ENCODE peak calls at places on chromosomes 12 and 14, in nine cellular contexts. One of them, this sample, is unnamed.
A peak's percentile ranks its signal among the peaks of the same experiment; 100 is the strongest.

GRCh38 chr14:55327179-55327578 is 56.0 kb downstream of the FBXO34 start:
- DNase-seq in body of pancreas: no peak
- DNase-seq in suprapubic skin: no peak
- DNase-seq in upper lobe of left lung: no peak
- DNase-seq in Peyer's patch: no peak
- DNase-seq in adrenal gland: no peak
- DNase-seq in HepG2: no peak
- DNase-seq in ovary: no peak
- DNase-seq in gastrocnemius medialis: no peak
- DNase-seq in this sample: no peak

GRCh38 chr12:91935299-91935698 is 210.3 kb downstream of the BTG1 start:
- DNase-seq in body of pancreas: no peak
- DNase-seq in suprapubic skin: no peak
- DNase-seq in upper lobe of left lung: no peak
- DNase-seq in Peyer's patch: no peak
- DNase-seq in adrenal gland: no peak
- DNase-seq in HepG2: no peak
- DNase-seq in ovary: no peak
- DNase-seq in gastrocnemius medialis: no peak
- DNase-seq in this sample: no peak

GRCh38 chr12:4274396-4274959 is 916 bp downstream of the CCND2 start:
- DNase-seq in body of pancreas: no peak
- DNase-seq in suprapubic skin: no peak
- DNase-seq in upper lobe of left lung: no peak
- DNase-seq in Peyer's patch: peak; percentile 65
- DNase-seq in adrenal gland: no peak
- DNase-seq in HepG2: no peak
- DNase-seq in ovary: no peak
- DNase-seq in gastrocnemius medialis: no peak
- DNase-seq in this sample: peak; percentile 81

GRCh38 chr14:61475316-61475715 is 153.9 kb downstream of the PRKCH start:
- DNase-seq in body of pancreas: peak; percentile 45
- DNase-seq in suprapubic skin: no peak
- DNase-seq in upper lobe of left lung: no peak
- DNase-seq in Peyer's patch: no peak
- DNase-seq in adrenal gland: no peak
- DNase-seq in HepG2: peak; percentile 67
- DNase-seq in ovary: no peak
- DNase-seq in gastrocnemius medialis: no peak
- DNase-seq in this sample: no peak

GRCh38 chr12:19151298-19151697 is 21.8 kb downstream of the PLEKHA5 start:
- DNase-seq in body of pancreas: no peak
- DNase-seq in suprapubic skin: no peak
- DNase-seq in upper lobe of left lung: no peak
- DNase-seq in Peyer's patch: no peak
- DNase-seq in adrenal gland: no peak
- DNase-seq in HepG2: no peak
- DNase-seq in ovary: no peak
- DNase-seq in gastrocnemius medialis: no peak
- DNase-seq in this sample: no peak

GRCh38 chr12:6641131-6641530 is 5.4 kb upstream of the LPAR5 start:
- DNase-seq in body of pancreas: no peak
- DNase-seq in suprapubic skin: no peak
- DNase-seq in upper lobe of left lung: no peak
- DNase-seq in Peyer's patch: no peak
- DNase-seq in adrenal gland: no peak
- DNase-seq in HepG2: no peak
- DNase-seq in ovary: no peak
- DNase-seq in gastrocnemius medialis: no peak
- DNase-seq in this sample: no peak

GRCh38 chr12:31715283-31715825 is 13.5 kb downstream of the AMN1 start:
- DNase-seq in body of pancreas: no peak
- DNase-seq in suprapubic skin: no peak
- DNase-seq in upper lobe of left lung: no peak
- DNase-seq in Peyer's patch: no peak
- DNase-seq in adrenal gland: no peak
- DNase-seq in HepG2: peak; percentile 76
- DNase-seq in ovary: no peak
- DNase-seq in gastrocnemius medialis: no peak
- DNase-seq in this sample: no peak

GRCh38 chr12:24431872-24432271 is 482.4 kb upstream of the SOX5 start:
- DNase-seq in body of pancreas: no peak
- DNase-seq in suprapubic skin: no peak
- DNase-seq in upper lobe of left lung: no peak
- DNase-seq in Peyer's patch: no peak
- DNase-seq in adrenal gland: no peak
- DNase-seq in HepG2: no peak
- DNase-seq in ovary: no peak
- DNase-seq in gastrocnemius medialis: no peak
- DNase-seq in this sample: no peak

GRCh38 chr12:104702565-104703139 is 245.9 kb downstream of the CHST11 start:
- DNase-seq in body of pancreas: peak; percentile 53
- DNase-seq in suprapubic skin: peak; percentile 79
- DNase-seq in upper lobe of left lung: no peak
- DNase-seq in Peyer's patch: no peak
- DNase-seq in adrenal gland: peak; percentile 72
- DNase-seq in HepG2: no peak
- DNase-seq in ovary: no peak
- DNase-seq in gastrocnemius medialis: peak; percentile 36
- DNase-seq in this sample: peak; percentile 78

GRCh38 chr12:104701756-104702155 is 245.0 kb downstream of the CHST11 start:
- DNase-seq in body of pancreas: no peak
- DNase-seq in suprapubic skin: no peak
- DNase-seq in upper lobe of left lung: no peak
- DNase-seq in Peyer's patch: no peak
- DNase-seq in adrenal gland: no peak
- DNase-seq in HepG2: no peak
- DNase-seq in ovary: no peak
- DNase-seq in gastrocnemius medialis: no peak
- DNase-seq in this sample: no peak

GRCh38 chr12:104703372-104703771 is 246.6 kb downstream of the CHST11 start:
- DNase-seq in body of pancreas: no peak
- DNase-seq in suprapubic skin: no peak
- DNase-seq in upper lobe of left lung: no peak
- DNase-seq in Peyer's patch: no peak
- DNase-seq in adrenal gland: no peak
- DNase-seq in HepG2: no peak
- DNase-seq in ovary: no peak
- DNase-seq in gastrocnemius medialis: no peak
- DNase-seq in this sample: no peak

GRCh38 chr12:104701301-104701700 is 244.6 kb downstream of the CHST11 start:
- DNase-seq in body of pancreas: no peak
- DNase-seq in suprapubic skin: no peak
- DNase-seq in upper lobe of left lung: no peak
- DNase-seq in Peyer's patch: no peak
- DNase-seq in adrenal gland: no peak
- DNase-seq in HepG2: no peak
- DNase-seq in ovary: no peak
- DNase-seq in gastrocnemius medialis: no peak
- DNase-seq in this sample: no peak

GRCh38 chr12:104704224-104704623 is 247.5 kb downstream of the CHST11 start:
- DNase-seq in body of pancreas: no peak
- DNase-seq in suprapubic skin: no peak
- DNase-seq in upper lobe of left lung: no peak
- DNase-seq in Peyer's patch: no peak
- DNase-seq in adrenal gland: no peak
- DNase-seq in HepG2: no peak
- DNase-seq in ovary: no peak
- DNase-seq in gastrocnemius medialis: no peak
- DNase-seq in this sample: no peak
- H3K27ac ChIP-seq in body of pancreas: no peak overlapping the region
- H3K27ac ChIP-seq in suprapubic skin: no peak overlapping the region
- H3K27ac ChIP-seq in upper lobe of left lung: no peak overlapping the region
- H3K27ac ChIP-seq in Peyer's patch: no peak overlapping the region
- H3K27ac ChIP-seq in adrenal gland: no peak overlapping the region
- H3K27ac ChIP-seq in HepG2: no peak overlapping the region
- H3K27ac ChIP-seq in ovary: no peak overlapping the region
- H3K27ac ChIP-seq in gastrocnemius medialis: no peak overlapping the region
- H3K27ac ChIP-seq in this sample: no peak overlapping the region

GRCh38 chr14:65079788-65080187 is 22.5 kb downstream of the MAX start:
- DNase-seq in body of pancreas: no peak
- DNase-seq in suprapubic skin: no peak
- DNase-seq in upper lobe of left lung: no peak
- DNase-seq in Peyer's patch: no peak
- DNase-seq in adrenal gland: no peak
- DNase-seq in HepG2: no peak
- DNase-seq in ovary: no peak
- DNase-seq in gastrocnemius medialis: no peak
- DNase-seq in this sample: no peak

GRCh38 chr14:65075628-65076325 is 26.5 kb downstream of the MAX start:
- DNase-seq in body of pancreas: peak; percentile 43
- DNase-seq in suprapubic skin: no peak
- DNase-seq in upper lobe of left lung: no peak
- DNase-seq in Peyer's patch: no peak
- DNase-seq in adrenal gland: no peak
- DNase-seq in HepG2: no peak
- DNase-seq in ovary: no peak
- DNase-seq in gastrocnemius medialis: peak; percentile 47
- DNase-seq in this sample: no peak

GRCh38 chr14:65080954-65081747 is 21.2 kb downstream of the MAX start:
- DNase-seq in body of pancreas: no peak
- DNase-seq in suprapubic skin: no peak
- DNase-seq in upper lobe of left lung: no peak
- DNase-seq in Peyer's patch: peak; percentile 89
- DNase-seq in adrenal gland: no peak
- DNase-seq in HepG2: peak; percentile 12
- DNase-seq in ovary: no peak
- DNase-seq in gastrocnemius medialis: no peak
- DNase-seq in this sample: no peak

GRCh38 chr14:65077318-65077717 is 25.0 kb downstream of the MAX start:
- DNase-seq in body of pancreas: no peak
- DNase-seq in suprapubic skin: no peak
- DNase-seq in upper lobe of left lung: no peak
- DNase-seq in Peyer's patch: no peak
- DNase-seq in adrenal gland: no peak
- DNase-seq in HepG2: no peak
- DNase-seq in ovary: no peak
- DNase-seq in gastrocnemius medialis: no peak
- DNase-seq in this sample: no peak

DNA sequence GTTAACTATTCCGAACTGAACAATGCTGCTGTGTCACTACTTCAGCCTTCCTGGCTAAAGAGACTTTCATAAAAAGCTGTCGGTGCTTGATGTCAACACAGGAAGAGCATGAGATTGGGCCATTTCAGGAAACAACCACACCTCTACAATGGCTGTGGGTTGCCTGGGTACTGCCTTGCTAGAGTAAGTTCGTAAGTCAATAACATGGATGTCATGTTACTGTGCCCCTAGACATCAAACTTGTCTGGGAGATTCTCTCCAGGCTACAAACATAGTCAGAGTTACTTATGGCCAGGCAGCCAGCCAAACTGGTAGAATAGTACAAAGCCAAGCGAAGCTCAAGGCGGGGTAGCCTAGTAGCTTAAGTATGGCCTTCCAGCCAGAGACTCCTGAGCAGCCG is 23.1 kb downstream of the MAX start:
- DNase-seq in body of pancreas: no peak
- DNase-seq in suprapubic skin: no peak
- DNase-seq in upper lobe of left lung: no peak
- DNase-seq in Peyer's patch: no peak
- DNase-seq in adrenal gland: no peak
- DNase-seq in HepG2: no peak
- DNase-seq in ovary: no peak
- DNase-seq in gastrocnemius medialis: no peak
- DNase-seq in this sample: peak; percentile 81
- H3K4me1 ChIP-seq in body of pancreas: peaks cover 21% of the 10 kb centered on the region
- H3K4me1 ChIP-seq in suprapubic skin: peaks cover 49% of the 10 kb centered on the region
- H3K4me1 ChIP-seq in upper lobe of left lung: peaks cover 62% of the 10 kb centered on the region
- H3K4me1 ChIP-seq in Peyer's patch: peaks cover 4% of the 10 kb centered on the region
- H3K4me1 ChIP-seq in adrenal gland: peaks cover 39% of the 10 kb centered on the region
- H3K4me1 ChIP-seq in HepG2: peaks cover 20% of the 10 kb centered on the region
- H3K4me1 ChIP-seq in ovary: peaks cover 6% of the 10 kb centered on the region
- H3K4me1 ChIP-seq in gastrocnemius medialis: peaks cover 71% of the 10 kb centered on the region
- H3K4me1 ChIP-seq in this sample: peaks cover 67% of the 10 kb centered on the region

DNA sequence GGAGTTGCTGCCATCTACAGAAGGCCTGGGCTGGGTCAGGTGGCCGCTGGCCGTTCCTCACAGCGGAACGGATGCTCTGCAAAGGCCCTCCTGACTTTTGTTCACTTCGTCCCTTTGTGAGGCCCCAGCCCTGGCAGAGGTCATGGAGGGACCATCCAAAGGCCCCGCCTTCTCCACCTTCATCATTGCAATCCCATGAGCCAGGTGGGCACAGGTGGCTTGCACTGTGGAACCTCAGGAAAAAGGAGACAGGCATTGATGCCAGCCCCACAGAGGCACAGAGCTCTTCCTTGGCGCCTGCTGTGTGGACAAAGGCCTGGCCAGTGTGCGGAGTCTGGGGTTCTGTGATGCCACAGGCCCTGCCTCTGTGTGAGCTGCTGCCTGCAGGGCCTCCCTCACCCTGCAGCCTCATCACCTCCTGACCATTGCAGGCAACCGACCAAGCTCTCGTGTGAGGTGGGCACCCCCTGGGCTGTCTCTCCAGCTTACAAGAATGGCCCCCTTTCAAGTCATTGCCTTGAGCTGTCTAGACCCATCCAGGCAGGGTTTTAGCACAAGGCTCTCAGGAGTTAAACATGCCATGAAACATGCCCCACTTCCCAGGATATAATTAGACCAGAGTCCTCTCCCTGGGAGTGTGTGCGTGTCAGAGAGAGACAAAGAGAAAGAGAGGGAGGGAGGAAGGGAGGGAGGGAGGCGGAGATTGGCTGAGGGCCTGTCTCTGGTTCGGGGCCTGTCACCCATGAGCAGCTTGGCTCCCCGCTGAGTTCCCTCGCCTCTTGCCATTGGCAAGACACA is 19.3 kb downstream of the NFKBIA start:
- DNase-seq in body of pancreas: peak; percentile 77
- DNase-seq in suprapubic skin: no peak
- DNase-seq in upper lobe of left lung: no peak
- DNase-seq in Peyer's patch: peak; percentile 78
- DNase-seq in adrenal gland: peak; percentile 95
- DNase-seq in HepG2: peak; percentile 85
- DNase-seq in ovary: peak; percentile 88
- DNase-seq in gastrocnemius medialis: peak; percentile 96
- DNase-seq in this sample: peak; percentile 98
- TF ChIP-seq POLR2A in body of pancreas: no peak
- TF ChIP-seq POLR2A in suprapubic skin: no peak
- TF ChIP-seq POLR2A in upper lobe of left lung: no peak
- TF ChIP-seq POLR2A in Peyer's patch: no peak
- TF ChIP-seq POLR2A in adrenal gland: peak; percentile 77
- TF ChIP-seq POLR2A in HepG2: peak; percentile 59
- TF ChIP-seq POLR2A in ovary: no peak
- TF ChIP-seq POLR2A in gastrocnemius medialis: peak; percentile 80
- TF ChIP-seq POLR2A in this sample: no peak

DNA sequence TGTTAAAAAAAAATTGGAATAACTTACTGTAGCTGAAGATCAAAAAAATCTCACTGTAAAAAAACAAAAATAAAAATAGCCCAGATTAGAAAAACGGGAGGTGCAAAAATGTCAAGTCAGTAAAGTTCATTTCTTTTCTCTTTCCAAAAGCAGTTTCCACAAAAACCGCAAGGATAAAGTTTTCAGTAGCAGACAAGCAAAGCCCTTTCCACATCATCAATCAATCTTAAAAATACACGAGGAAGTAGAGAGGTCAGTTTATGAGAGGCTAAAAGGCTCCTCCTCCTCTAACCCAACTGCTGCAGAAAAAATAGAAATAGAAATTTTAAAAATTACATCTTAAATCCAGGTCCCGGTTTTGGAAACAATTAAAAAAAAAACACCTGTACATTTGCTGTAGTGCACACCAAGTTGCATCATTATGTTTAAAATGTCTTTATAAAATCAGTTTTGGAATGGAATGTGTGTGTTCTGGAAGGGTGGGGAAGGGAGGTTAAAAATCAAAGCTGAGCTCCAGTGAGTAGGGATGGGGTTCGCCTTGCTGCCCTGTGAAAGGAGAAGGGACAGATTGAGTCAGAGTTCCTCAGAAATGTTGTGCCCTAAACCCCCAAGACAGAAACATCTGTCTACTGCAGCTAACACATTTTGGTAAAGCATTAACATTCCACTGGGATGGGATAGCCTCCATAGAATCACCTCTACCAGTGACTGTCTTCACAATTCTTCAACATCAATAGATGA is 5.8 kb downstream of the HNRNPC start:
- DNase-seq in body of pancreas: no peak
- DNase-seq in suprapubic skin: no peak
- DNase-seq in upper lobe of left lung: no peak
- DNase-seq in Peyer's patch: no peak
- DNase-seq in adrenal gland: no peak
- DNase-seq in HepG2: no peak
- DNase-seq in ovary: no peak
- DNase-seq in gastrocnemius medialis: no peak
- DNase-seq in this sample: no peak
- H3K27ac ChIP-seq in body of pancreas: no peak overlapping the region
- H3K27ac ChIP-seq in suprapubic skin: peak overlapping the region; percentile 2
- H3K27ac ChIP-seq in upper lobe of left lung: peak overlapping the region; percentile 21
- H3K27ac ChIP-seq in Peyer's patch: no peak overlapping the region
- H3K27ac ChIP-seq in adrenal gland: peak overlapping the region; percentile 97
- H3K27ac ChIP-seq in HepG2: peak overlapping the region; percentile 19
- H3K27ac ChIP-seq in ovary: no peak overlapping the region
- H3K27ac ChIP-seq in gastrocnemius medialis: peak overlapping the region; percentile 59
- H3K27ac ChIP-seq in this sample: peak overlapping the region; percentile 17

This sample was measured in sigmoid colon.